ENCODE peak calls at places on chromosomes 4 and X, in six cellular contexts. W is thyroid gland, X is upper lobe of right lung, V is body of pancreas, Q is endothelial cell of umbilical vein, F is K562. O is an unnamed sample.
A peak's percentile ranks its signal among the peaks of the same experiment; 100 is the strongest.

GRCh38 chrX:110852180-110852579 is 56.6 kb upstream of the CHRDL1 start:
- DNase-seq in W (no peak), X (no peak), V (no peak), Q (no peak), F (peak; percentile 15), O (no peak)

GRCh38 chrX:65600106-65600505 is 65.5 kb upstream of the LAS1L start:
- DNase-seq in V (no peak), Q (no peak), X (no peak), W (no peak), F (no peak), O (no peak)

GRCh38 chr4:6742989-6743388 is 27.0 kb downstream of the BLOC1S4 start:
- DNase-seq in W (no peak), F (no peak), X (peak; percentile 40), Q (no peak), V (no peak), O (no peak)

GRCh38 chr4:23368081-23368697 is 521.7 kb downstream of the PPARGC1A start:
- DNase-seq in V (peak; percentile 15), W (peak; percentile 51), X (no peak), F (peak; percentile 45), Q (no peak), O (no peak)

GRCh38 chr4:143348233-143349077 is 11.8 kb downstream of the GAB1 start:
- DNase-seq in F (peak; percentile 80), V (no peak), W (no peak), X (no peak), Q (no peak), O (no peak)

GRCh38 chrX:115988825-115989224 is 181.7 kb upstream of the AGTR2 start:
- DNase-seq in W (no peak), V (no peak), X (no peak), F (no peak), Q (no peak), O (no peak)

GRCh38 chr4:89307446-89308160 is at the start of gene GPRIN3:
- DNase-seq in F (no peak), W (peak; percentile 51), X (peak; percentile 91), V (peak; percentile 65), Q (peak; percentile 62), O (peak; percentile 46)

GRCh38 chr4:142293536-142293935 is 552.6 kb downstream of the INPP4B start:
- DNase-seq in Q (no peak), X (no peak), W (no peak), V (no peak), F (no peak), O (no peak)

GRCh38 chr4:145679520-145679919 is 426 bp upstream of the C4orf51 start:
- DNase-seq in F (no peak), X (no peak), W (peak; percentile 93), V (peak; percentile 64), Q (peak; percentile 66), O (no peak)

GRCh38 chr4:175252642-175253041 is 334.5 kb downstream of the ADAM29 start:
- DNase-seq in V (no peak), F (no peak), Q (no peak), X (no peak), W (no peak), O (no peak)

GRCh38 chr4:42673084-42673429 is 16.2 kb upstream of the ATP8A1 start:
- DNase-seq in W (peak; percentile 92), Q (no peak), X (peak; percentile 79), F (no peak), V (peak; percentile 47), O (no peak)

GRCh38 chr4:77151246-77151645 is 5.8 kb upstream of the CCNG2 start:
- DNase-seq in V (no peak), Q (no peak), W (no peak), X (no peak), F (no peak), O (no peak)

GRCh38 chrX:54807524-54808108 is at the start of gene MAGED2:
- DNase-seq in X (peak; percentile 64), W (peak; percentile 43), V (peak; percentile 13), Q (peak; percentile 68), F (peak; percentile 17), O (peak; percentile 60)

GRCh38 chr4:73836373-73837269 is at the start of gene CXCL6:
- DNase-seq in X (peak; percentile 75), W (peak; percentile 39), F (no peak), V (no peak), Q (peak; percentile 40), O (no peak)

GRCh38 chr4:88653371-88653946 is 44.2 kb downstream of the NAP1L5 start:
- DNase-seq in W (no peak), F (no peak), X (no peak), V (no peak), Q (no peak), O (no peak)

GRCh38 chr4:3780347-3781171 is 14.4 kb downstream of the ADRA2C start:
- DNase-seq in F (peak; percentile 34), X (no peak), V (peak; percentile 21), Q (no peak), W (no peak), O (no peak)
- TF ChIP-seq CTCF in F (no peak), X (no peak), V (no peak), Q (no peak), W (no peak), O (no peak)

GRCh38 chrX:53266175-53266574 is 15.2 kb downstream of the IQSEC2 start:
- DNase-seq in X (no peak), Q (no peak), V (no peak), W (no peak), F (no peak), O (no peak)
- H3K4me3 ChIP-seq in X (no peak overlapping the region), Q (no peak overlapping the region), V (no peak overlapping the region), W (no peak overlapping the region), F (no peak overlapping the region), O (no peak overlapping the region)

GRCh38 chr4:144411700-144412099 is 234.3 kb upstream of the HHIP start:
- DNase-seq in X (no peak), Q (no peak), W (no peak), V (no peak), F (no peak), O (no peak)

GRCh38 chr4:144409525-144409924 is 236.4 kb upstream of the HHIP start:
- DNase-seq in F (no peak), Q (no peak), X (no peak), W (no peak), V (no peak), O (no peak)

GRCh38 chr4:144410230-144410783 is 235.6 kb upstream of the HHIP start:
- DNase-seq in X (no peak), V (no peak), F (no peak), Q (no peak), W (no peak), O (no peak)

DNA sequence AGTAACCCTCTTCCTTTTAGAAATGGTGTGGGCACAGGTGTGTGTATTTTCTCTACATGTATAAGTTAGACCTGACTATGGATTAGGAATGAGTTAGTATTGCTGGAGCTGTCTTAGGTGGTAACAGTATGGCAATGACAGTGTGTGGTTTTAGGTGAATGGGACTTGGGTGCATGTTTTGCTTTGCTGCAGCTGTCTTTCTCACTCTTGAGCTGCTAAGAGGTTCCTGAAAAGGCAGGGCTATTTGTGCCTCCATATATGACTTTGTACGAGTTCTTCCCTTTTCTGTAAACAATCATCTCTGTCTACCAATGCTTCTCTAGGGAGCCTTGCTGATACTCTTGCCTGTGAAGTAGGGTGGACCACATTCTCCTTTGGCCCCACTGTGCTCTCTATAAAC is 234.8 kb upstream of the HHIP start:
- DNase-seq in Q (no peak), V (no peak), F (no peak), W (no peak), X (no peak), O (no peak)
- TF ChIP-seq CTCF in Q (no peak), V (no peak), F (no peak), W (no peak), X (no peak), O (no peak)

GRCh38 chr4:109675843-109676242 is 27.4 kb downstream of the CASP6 start:
- DNase-seq in W (no peak), V (no peak), Q (no peak), F (no peak), X (no peak), O (no peak)
- H3K4me3 ChIP-seq in W (no peak overlapping the region), V (no peak overlapping the region), Q (no peak overlapping the region), F (no peak overlapping the region), X (no peak overlapping the region), O (no peak overlapping the region)

GRCh38 chr4:149896428-149896827 is 80.8 kb upstream of the IQCM start:
- DNase-seq in V (no peak), Q (peak; percentile 16), W (peak; percentile 18), X (no peak), F (no peak), O (no peak)
- TF ChIP-seq CTCF in V (no peak), Q (no peak), W (no peak), X (no peak), F (no peak), O (peak; percentile 30)

GRCh38 chr4:126976850-126977249 is 655.9 kb upstream of the INTU start:
- DNase-seq in W (no peak), Q (no peak), X (no peak), V (no peak), F (no peak), O (no peak)
- H3K4me3 ChIP-seq in W (no peak overlapping the region), Q (no peak overlapping the region), X (no peak overlapping the region), V (no peak overlapping the region), F (no peak overlapping the region), O (no peak overlapping the region)

O was measured in DND-41.